ENCODE peak calls at places on chromosome 6, in eight cellular contexts. M, Y, N, B, S, C, T and R are unnamed samples.

GRCh38 chr6:13229205-13230085 is 98.9 kb downstream of the TBC1D7 start:
- DNase-seq in T (peak), M (no peak), S (no peak), Y (no peak), N (no peak), C (no peak), B (no peak), R (peak)

GRCh38 chr6:5025911-5026819 is 22.3 kb upstream of the RPP40 start:
- DNase-seq in Y (no peak), M (no peak), S (no peak), T (peak), C (peak), N (peak), B (no peak), R (no peak)

GRCh38 chr6:1525364-1526038 is 84.2 kb upstream of the FOXC1 start:
- DNase-seq in C (no peak), M (no peak), N (no peak), B (no peak), S (no peak), Y (no peak), T (no peak), R (peak)

GRCh38 chr6:29953001-29953436 is 10.7 kb downstream of the HLA-A start:
- DNase-seq in Y (no peak), B (peak), T (no peak), M (no peak), N (peak), S (peak), C (no peak), R (peak)

GRCh38 chr6:89133981-89134380 is 11.9 kb upstream of the PM20D2 start:
- DNase-seq in M (no peak), N (no peak), S (no peak), Y (no peak), B (no peak), T (no peak), C (no peak), R (no peak)

GRCh38 chr6:136757150-136757549 is 35.1 kb downstream of the MAP3K5 start:
- DNase-seq in B (no peak), T (no peak), S (no peak), C (no peak), N (no peak), M (no peak), Y (no peak), R (no peak)

GRCh38 chr6:121652726-121653623 is 217.5 kb downstream of the GJA1 start:
- DNase-seq in C (no peak), Y (no peak), S (peak), N (peak), B (peak), T (no peak), M (peak), R (peak)

GRCh38 chr6:37019065-37019450 is 13.6 kb downstream of the FGD2 start:
- DNase-seq in S (no peak), N (no peak), C (no peak), T (no peak), Y (no peak), M (no peak), B (no peak), R (peak)

GRCh38 chr6:119626884-119627619 is 277.5 kb upstream of the MAN1A1 start:
- DNase-seq in S (no peak), T (no peak), B (no peak), C (no peak), N (peak), M (no peak), Y (no peak), R (no peak)

GRCh38 chr6:69758214-69758613 is 38.6 kb downstream of the LMBRD1 start:
- DNase-seq in N (no peak), T (no peak), Y (no peak), B (no peak), C (no peak), S (no peak), M (no peak), R (no peak)

GRCh38 chr6:220736-221475 is 71.4 kb upstream of the DUSP22 start:
- DNase-seq in Y (no peak), N (no peak), B (no peak), C (no peak), T (no peak), S (no peak), M (no peak), R (no peak)

GRCh38 chr6:8888468-8888867 is 453.1 kb upstream of the SLC35B3 start:
- DNase-seq in N (no peak), C (no peak), B (no peak), T (no peak), M (no peak), S (no peak), Y (no peak), R (peak)

GRCh38 chr6:100464910-100465700 is at the start of gene SIM1:
- DNase-seq in T (peak), S (peak), N (peak), Y (no peak), B (peak), M (no peak), C (peak), R (no peak)